ENCODE peak calls at places on chromosomes 16 and 17, in seven cellular contexts. L is testis, T is epithelial cell of esophagus, K is Caco-2, S is IMR-90, I is body of pancreas, R is uterus. N is an unnamed sample.

GRCh38 chr16:66376577-66377326 is 10.3 kb downstream of the CDH5 start:
- DNase-seq in L (no peak), T (no peak), K (no peak), S (no peak), I (no peak), R (no peak), N (no peak)

GRCh38 chr16:67199011-67199807 is at the start of gene ELMO3:
- DNase-seq in L (peak), T (peak), K (peak), S (no peak), I (peak), R (no peak), N (no peak)

GRCh38 chr16:58195344-58195743 is 2.6 kb downstream of the CSNK2A2 start:
- DNase-seq in L (no peak), T (no peak), K (no peak), S (no peak), I (no peak), R (no peak), N (no peak)

GRCh38 chr17:40158438-40158837 is 18.1 kb downstream of the CASC3 start:
- DNase-seq in L (no peak), T (no peak), K (no peak), S (no peak), I (no peak), R (no peak), N (no peak)

GRCh38 chr16:85184404-85184803 is 72.1 kb upstream of the CIBAR2 start:
- DNase-seq in L (no peak), T (no peak), K (no peak), S (no peak), I (no peak), R (no peak), N (no peak)

GRCh38 chr17:32636593-32637218 is 149.9 kb downstream of the CDK5R1 start:
- DNase-seq in L (no peak), T (peak), K (no peak), S (no peak), I (no peak), R (no peak), N (no peak)

GRCh38 chr16:29894352-29894751 is 5.0 kb downstream of the SEZ6L2 start:
- DNase-seq in L (no peak), T (no peak), K (no peak), S (no peak), I (no peak), R (no peak), N (no peak)

GRCh38 chr16:49349446-49350168 is 24.0 kb upstream of the C16orf78 start:
- DNase-seq in L (no peak), T (no peak), K (no peak), S (no peak), I (no peak), R (no peak), N (no peak)

GRCh38 chr16:89422527-89422904 is 67.8 kb downstream of the ANKRD11 start:
- DNase-seq in L (no peak), T (no peak), K (no peak), S (peak), I (no peak), R (no peak), N (no peak)

GRCh38 chr16:73311857-73312723 is 264.2 kb upstream of the ZFHX3 start:
- DNase-seq in L (no peak), T (no peak), K (no peak), S (peak), I (no peak), R (no peak), N (no peak)

GRCh38 chr16:85359147-85359822 is 247.0 kb upstream of the CIBAR2 start:
- DNase-seq in L (no peak), T (no peak), K (no peak), S (peak), I (peak), R (no peak), N (no peak)

GRCh38 chr16:50371936-50372595 is 3.3 kb upstream of the BRD7 start:
- DNase-seq in L (peak), T (no peak), K (peak), S (no peak), I (peak), R (no peak), N (no peak)

GRCh38 chr16:70276392-70276791 is 12.9 kb downstream of the AARS1 start:
- DNase-seq in L (no peak), T (no peak), K (no peak), S (no peak), I (no peak), R (no peak), N (no peak)

GRCh38 chr17:61618950-61619349 is 27.9 kb upstream of the NACA2 start:
- DNase-seq in L (no peak), T (no peak), K (no peak), S (no peak), I (no peak), R (no peak), N (no peak)

GRCh38 chr17:74386397-74386796 is 19.1 kb downstream of the GPR142 start:
- DNase-seq in L (no peak), T (no peak), K (no peak), S (no peak), I (no peak), R (no peak), N (no peak)

GRCh38 chr16:24921229-24921628 is 75.5 kb downstream of the SLC5A11 start:
- DNase-seq in L (no peak), T (no peak), K (no peak), S (no peak), I (no peak), R (no peak), N (no peak)

GRCh38 chr16:22250522-22250921 is 44.4 kb downstream of the EEF2K start:
- DNase-seq in L (no peak), T (no peak), K (no peak), S (no peak), I (no peak), R (no peak), N (no peak)

GRCh38 chr16:88966986-88967799 is 9.8 kb downstream of the CBFA2T3 start:
- DNase-seq in L (no peak), T (no peak), K (no peak), S (no peak), I (no peak), R (no peak), N (no peak)

GRCh38 chr16:53132406-53132805 is 77.6 kb downstream of the CHD9 start:
- DNase-seq in L (no peak), T (no peak), K (no peak), S (no peak), I (no peak), R (no peak), N (no peak)
- H3K4me3 ChIP-seq in L (no peak), T (peak), K (peak), S (no peak), I (no peak), R (no peak), N (no peak)

DNA sequence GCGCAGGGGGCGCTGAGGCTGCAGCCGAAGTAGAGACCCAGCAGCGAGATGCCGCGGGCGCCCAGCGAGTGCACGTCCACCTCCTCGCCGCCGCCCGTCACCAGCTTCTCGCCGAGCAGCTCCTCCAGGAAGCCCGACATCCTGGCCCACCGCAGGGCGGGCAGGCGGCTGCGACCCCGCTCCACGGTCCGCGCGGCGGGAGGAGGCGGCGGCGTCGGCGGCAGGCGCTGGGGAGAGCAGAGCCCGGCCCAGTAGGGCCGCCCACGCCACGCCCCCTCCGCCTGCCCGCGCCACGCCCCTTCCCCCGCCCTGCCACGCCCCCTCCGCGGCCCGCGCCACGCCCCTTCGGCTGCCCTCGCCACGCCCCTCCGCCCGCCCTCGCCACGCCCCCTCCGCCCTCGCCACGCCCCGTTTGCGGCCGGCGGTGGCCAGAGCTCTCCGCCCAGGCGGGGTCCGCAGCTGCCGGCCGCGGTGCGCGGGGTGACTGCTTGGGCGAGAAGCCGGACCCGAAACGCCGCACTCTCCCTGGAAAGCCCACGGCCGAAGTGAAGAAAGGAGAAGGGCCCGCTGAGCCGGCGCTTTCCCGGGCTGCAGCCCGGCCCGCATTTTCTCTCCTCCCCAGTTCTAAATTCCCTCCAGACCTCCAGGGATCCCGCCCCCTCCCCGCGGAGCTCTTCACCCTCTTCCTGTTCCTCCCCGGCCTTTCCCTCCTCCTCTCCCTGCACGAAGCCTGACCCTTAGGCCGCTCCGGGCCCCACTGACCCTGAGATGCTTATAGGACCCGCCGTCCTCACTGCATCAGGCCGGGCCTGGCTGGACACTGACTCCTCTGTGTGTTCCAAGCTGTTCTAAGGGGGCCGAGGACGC is at the start of gene NXN:
- DNase-seq in L (peak), T (peak), K (peak), S (peak), I (peak), R (peak), N (no peak)
- TF ChIP-seq CTCF in L (peak), T (no peak), K (peak), S (peak), I (no peak), R (peak), N (peak)

GRCh38 chr17:79047923-79048825 is 24.2 kb downstream of the C1QTNF1 start:
- DNase-seq in L (no peak), T (peak), K (no peak), S (no peak), I (no peak), R (no peak), N (no peak)
- H3K4me3 ChIP-seq in L (no peak), T (no peak), K (no peak), S (no peak), I (no peak), R (no peak), N (no peak)

DNA sequence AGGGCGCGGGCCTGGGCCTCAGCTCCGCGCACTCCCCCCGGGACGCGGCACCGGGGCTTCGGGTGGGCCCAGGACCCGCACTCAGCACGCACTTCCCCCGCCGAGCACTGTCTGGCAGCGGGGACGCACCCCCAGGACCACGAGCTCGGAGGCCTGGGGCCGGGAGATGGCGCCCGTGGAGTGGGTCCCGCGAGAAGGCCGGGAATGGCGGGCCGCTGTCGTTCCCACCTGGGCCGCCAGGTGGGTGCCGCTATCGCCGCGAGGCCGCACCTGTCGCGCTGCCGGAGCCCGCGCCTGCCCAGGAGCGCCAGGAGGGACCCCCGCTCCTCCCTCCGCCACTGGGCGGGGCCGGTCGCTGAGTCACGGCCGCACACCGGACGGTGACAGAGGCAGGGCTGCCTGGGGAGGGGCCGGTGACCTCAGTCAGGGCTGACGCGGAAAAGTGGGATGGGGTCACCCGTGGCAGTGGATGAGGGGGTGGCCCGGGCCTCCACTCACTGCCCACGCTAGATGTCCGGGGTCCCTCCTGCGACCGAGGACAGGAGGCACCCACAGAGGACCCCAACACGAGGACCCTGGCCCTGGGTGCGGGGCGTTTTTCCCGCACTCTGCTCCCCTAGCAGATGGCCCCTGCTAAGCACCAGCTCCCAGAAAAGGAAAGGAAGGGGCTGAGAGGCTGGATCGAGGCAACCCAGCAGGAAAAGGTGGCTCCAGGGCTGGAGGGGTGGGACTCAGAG is 6.9 kb upstream of the ACTG1 start:
- DNase-seq in L (no peak), T (peak), K (peak), S (no peak), I (peak), R (peak), N (no peak)
- TF ChIP-seq CTCF in L (peak), T (peak), K (peak), S (peak), I (peak), R (peak), N (peak)

GRCh38 chr17:77315551-77316190 is 174.9 kb downstream of the SEC14L1 start:
- DNase-seq in L (no peak), T (no peak), K (no peak), S (no peak), I (no peak), R (no peak), N (no peak)
- H3K4me3 ChIP-seq in L (no peak), T (no peak), K (no peak), S (no peak), I (no peak), R (no peak), N (no peak)

DNA sequence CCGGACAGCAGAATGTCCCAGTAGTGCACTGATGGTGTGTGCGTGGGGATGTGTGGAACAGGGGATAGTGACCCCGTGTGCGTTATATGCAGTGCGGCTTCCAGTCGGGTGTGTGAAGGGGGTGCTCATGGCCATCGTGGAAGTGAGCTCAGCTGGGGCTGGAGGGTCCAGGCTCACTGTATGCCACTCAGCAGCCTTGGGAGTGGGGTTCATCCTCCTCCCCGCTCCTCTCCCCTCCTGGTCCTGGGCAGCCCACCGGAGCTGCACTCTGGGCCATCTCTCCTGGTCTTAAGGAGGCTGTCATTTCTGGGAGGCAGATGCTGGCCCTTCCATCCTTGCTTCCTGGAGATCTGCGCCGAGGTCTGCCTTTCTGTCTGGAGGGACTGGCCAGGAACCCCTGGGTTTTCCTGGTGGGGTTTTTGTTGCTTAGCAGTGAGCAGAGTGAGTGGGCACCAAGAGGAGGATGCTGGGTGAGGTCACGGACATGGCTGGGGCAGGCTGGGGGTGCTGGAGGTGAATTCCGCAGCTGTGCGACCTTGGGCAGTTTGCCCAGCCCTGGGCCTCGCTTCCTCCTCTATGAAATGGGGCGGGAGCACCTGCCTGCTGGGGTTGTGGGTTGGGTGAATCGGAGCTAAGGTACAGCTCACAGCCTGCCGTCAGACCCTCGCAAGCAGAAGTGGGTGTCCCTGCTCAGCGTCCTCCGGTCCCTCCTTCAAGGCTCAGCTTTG is 164.1 kb downstream of the SEC14L1 start:
- DNase-seq in L (no peak), T (no peak), K (no peak), S (no peak), I (peak), R (no peak), N (no peak)
- TF ChIP-seq CTCF in L (no peak), T (no peak), K (no peak), S (no peak), I (no peak), R (no peak), N (no peak)

N was measured in retinal pigment epithelial cell.